ENCODE peak calls at places on chromosomes 12 and 14, in five cellular contexts. One of them, this sample, is unnamed.

GRCh38 chr14:92599786-92600185 is 86.2 kb downstream of the RIN3 start:
- DNase-seq in activated T-cell treated with anti-CD3 and anti-CD28 coated beads, Interleukin-2, amount 50 U/mL, for 4 hours: no peak
- DNase-seq in frontal cortex: no peak
- DNase-seq in iPS DF 6.9: no peak
- DNase-seq in NCI-H510A: no peak
- DNase-seq in this sample: no peak

GRCh38 chr12:108373111-108373510 is 34.0 kb upstream of the CMKLR1 start:
- DNase-seq in activated T-cell treated with anti-CD3 and anti-CD28 coated beads, Interleukin-2, amount 50 U/mL, for 4 hours: no peak
- DNase-seq in iPS DF 6.9: peak; percentile 16
- DNase-seq in frontal cortex: no peak
- DNase-seq in NCI-H510A: no peak
- DNase-seq in this sample: no peak

GRCh38 chr12:46373303-46374182 is 970 bp upstream of the SLC38A2 start:
- DNase-seq in iPS DF 6.9: no peak
- DNase-seq in NCI-H510A: no peak
- DNase-seq in frontal cortex: no peak
- DNase-seq in activated T-cell treated with anti-CD3 and anti-CD28 coated beads, Interleukin-2, amount 50 U/mL, for 4 hours: peak; percentile 17
- DNase-seq in this sample: no peak

GRCh38 chr12:7042847-7043246 is 17.7 kb upstream of the C1S start:
- DNase-seq in NCI-H510A: no peak
- DNase-seq in activated T-cell treated with anti-CD3 and anti-CD28 coated beads, Interleukin-2, amount 50 U/mL, for 4 hours: no peak
- DNase-seq in iPS DF 6.9: no peak
- DNase-seq in frontal cortex: no peak
- DNase-seq in this sample: no peak

GRCh38 chr14:36207500-36207899 is 31.0 kb upstream of the PTCSC3 start:
- DNase-seq in iPS DF 6.9: no peak
- DNase-seq in frontal cortex: no peak
- DNase-seq in activated T-cell treated with anti-CD3 and anti-CD28 coated beads, Interleukin-2, amount 50 U/mL, for 4 hours: no peak
- DNase-seq in NCI-H510A: no peak
- DNase-seq in this sample: no peak

GRCh38 chr12:113359939-113360748 is 1.8 kb downstream of the PLBD2 start:
- DNase-seq in activated T-cell treated with anti-CD3 and anti-CD28 coated beads, Interleukin-2, amount 50 U/mL, for 4 hours: no peak
- DNase-seq in iPS DF 6.9: no peak
- DNase-seq in NCI-H510A: no peak
- DNase-seq in frontal cortex: no peak
- DNase-seq in this sample: no peak

GRCh38 chr12:101563197-101563596 is 31.6 kb upstream of the MYBPC1 start:
- DNase-seq in activated T-cell treated with anti-CD3 and anti-CD28 coated beads, Interleukin-2, amount 50 U/mL, for 4 hours: no peak
- DNase-seq in iPS DF 6.9: no peak
- DNase-seq in NCI-H510A: no peak
- DNase-seq in frontal cortex: no peak
- DNase-seq in this sample: no peak

GRCh38 chr12:95204141-95204866 is 13.0 kb downstream of the FGD6 start:
- DNase-seq in activated T-cell treated with anti-CD3 and anti-CD28 coated beads, Interleukin-2, amount 50 U/mL, for 4 hours: no peak
- DNase-seq in iPS DF 6.9: no peak
- DNase-seq in NCI-H510A: no peak
- DNase-seq in frontal cortex: no peak
- DNase-seq in this sample: no peak

GRCh38 chr14:49287004-49287403 is 299.2 kb downstream of the RPS29 start:
- DNase-seq in iPS DF 6.9: no peak
- DNase-seq in activated T-cell treated with anti-CD3 and anti-CD28 coated beads, Interleukin-2, amount 50 U/mL, for 4 hours: no peak
- DNase-seq in NCI-H510A: no peak
- DNase-seq in frontal cortex: no peak
- DNase-seq in this sample: no peak